ENCODE peak calls at places on chromosomes 13 and 19, in ten cellular contexts. W is AG08396; F is CMK; L is uterus; P is T47D; M is cardiac fibroblast; R is HFF-Myc; U is memory B cell; S is central memory CD4-positive, alpha-beta T cell; V is thoracic aorta. E is an unnamed sample.

GRCh38 chr19:11174336-11174735 is 18.8 kb upstream of the SPC24 start:
- DNase-seq in W (no peak), F (no peak), L (no peak), P (no peak), M (no peak), R (no peak), U (no peak), S (no peak), V (no peak), E (no peak)

GRCh38 chr13:52001120-52001731 is 10.0 kb downstream of the ATP7B start:
- DNase-seq in W (peak; percentile 45), F (no peak), L (no peak), P (no peak), M (peak; percentile 66), R (peak; percentile 10), U (no peak), S (peak; percentile 31), V (no peak), E (no peak)

GRCh38 chr13:98959775-98960325 is 18.0 kb downstream of the DOCK9 start:
- DNase-seq in W (no peak), F (no peak), L (no peak), P (no peak), M (no peak), R (no peak), U (no peak), S (no peak), V (no peak), E (no peak)

GRCh38 chr13:97058896-97059295 is 64.6 kb upstream of the OXGR1 start:
- DNase-seq in W (no peak), F (no peak), L (no peak), P (no peak), M (no peak), R (no peak), U (no peak), S (no peak), V (no peak), E (no peak)

GRCh38 chr13:69477451-69477850 is 630.2 kb upstream of the ATXN8OS start:
- DNase-seq in W (no peak), F (no peak), L (no peak), P (no peak), M (no peak), R (no peak), U (no peak), S (no peak), V (no peak), E (no peak)

GRCh38 chr19:38519168-38519567 is 85.7 kb downstream of the RYR1 start:
- DNase-seq in W (no peak), F (no peak), L (no peak), P (no peak), M (no peak), R (no peak), U (no peak), S (no peak), V (no peak), E (no peak)

GRCh38 chr19:49988433-49988832 is 27.5 kb upstream of the SIGLEC11 start:
- DNase-seq in W (peak; percentile 36), F (no peak), L (no peak), P (no peak), M (peak; percentile 70), R (no peak), U (no peak), S (no peak), V (no peak), E (no peak)

GRCh38 chr19:45137179-45137761 is 23.5 kb downstream of the NKPD1 start:
- DNase-seq in W (no peak), F (no peak), L (no peak), P (no peak), M (no peak), R (no peak), U (no peak), S (no peak), V (no peak), E (no peak)

GRCh38 chr19:31390721-31391120 is 41.5 kb upstream of the TSHZ3 start:
- DNase-seq in W (no peak), F (no peak), L (no peak), P (no peak), M (no peak), R (no peak), U (no peak), S (no peak), V (no peak), E (no peak)

GRCh38 chr19:39708594-39708993 is 4.3 kb downstream of the LGALS14 start:
- DNase-seq in W (no peak), F (no peak), L (no peak), P (no peak), M (no peak), R (no peak), U (no peak), S (no peak), V (no peak), E (no peak)

GRCh38 chr19:10105241-10106099 is 692 bp upstream of the PPAN start:
- DNase-seq in W (no peak), F (no peak), L (no peak), P (no peak), M (no peak), R (no peak), U (no peak), S (no peak), V (no peak), E (peak; percentile 46)

GRCh38 chr19:23287620-23288019 is 37.4 kb upstream of the ZNF724 start:
- DNase-seq in W (no peak), F (no peak), L (no peak), P (no peak), M (no peak), R (no peak), U (no peak), S (no peak), V (no peak), E (no peak)

GRCh38 chr13:32426191-32426980 is 1.5 kb downstream of the N4BP2L1 start:
- DNase-seq in W (peak; percentile 22), F (no peak), L (no peak), P (no peak), M (peak; percentile 34), R (no peak), U (peak; percentile 42), S (peak; percentile 68), V (no peak), E (no peak)

GRCh38 chr19:46155237-46155636 is 7.2 kb downstream of the IGFL2 start:
- DNase-seq in W (no peak), F (no peak), L (no peak), P (no peak), M (no peak), R (no peak), U (no peak), S (no peak), V (no peak), E (no peak)